ENCODE peak calls at places on chromosomes 4 and X, in eight cellular contexts. F, D, G, P, W, V, Y and R are unnamed samples.

GRCh38 chr4:11813951-11814446 is 385.3 kb upstream of the HS3ST1 start:
- DNase-seq in F (no peak), D (no peak), G (no peak), P (no peak), W (no peak), V (no peak), Y (no peak), R (no peak)

GRCh38 chr4:134465417-134465816 is 263.8 kb upstream of the PABPC4L start:
- DNase-seq in F (no peak), D (no peak), G (no peak), P (no peak), W (no peak), V (no peak), Y (no peak), R (no peak)

GRCh38 chr4:23930750-23931488 is 41.1 kb upstream of the PPARGC1A start:
- DNase-seq in F (no peak), D (peak; percentile 51), G (peak; percentile 32), P (peak; percentile 87), W (no peak), V (no peak), Y (no peak), R (peak; percentile 45)

GRCh38 chr4:3878678-3879077 is 112.5 kb downstream of the ADRA2C start:
- DNase-seq in F (no peak), D (no peak), G (no peak), P (no peak), W (no peak), V (no peak), Y (no peak), R (no peak)

GRCh38 chr4:187608001-187608421 is 387.6 kb upstream of the ZFP42 start:
- DNase-seq in F (no peak), D (no peak), G (peak; percentile 79), P (no peak), W (no peak), V (peak; percentile 93), Y (no peak), R (peak; percentile 71)

GRCh38 chr4:139892973-139893736 is 227.5 kb downstream of the MGST2 start:
- DNase-seq in F (no peak), D (no peak), G (peak; percentile 77), P (no peak), W (no peak), V (no peak), Y (no peak), R (no peak)

GRCh38 chrX:116290359-116290758 is 119.8 kb downstream of the AGTR2 start:
- DNase-seq in F (no peak), D (no peak), G (peak; percentile 3), P (no peak), W (no peak), V (no peak), Y (no peak), R (no peak)

GRCh38 chr4:31917334-31917733 is 1197.2 kb downstream of the PCDH7 start:
- DNase-seq in F (no peak), D (no peak), G (no peak), P (no peak), W (no peak), V (no peak), Y (no peak), R (no peak)

GRCh38 chrX:114611018-114611619 is 27.2 kb downstream of the HTR2C start:
- DNase-seq in F (peak; percentile 27), D (peak; percentile 40), G (peak; percentile 19), P (peak; percentile 3), W (no peak), V (peak; percentile 35), Y (no peak), R (peak; percentile 42)

GRCh38 chr4:7256989-7257810 is 64.9 kb downstream of the SORCS2 start:
- DNase-seq in F (no peak), D (no peak), G (peak; percentile 33), P (peak; percentile 82), W (no peak), V (no peak), Y (no peak), R (peak; percentile 54)

GRCh38 chr4:52957220-52957686 is 95.1 kb downstream of the RASL11B start:
- DNase-seq in F (no peak), D (peak; percentile 11), G (peak; percentile 40), P (peak; percentile 21), W (no peak), V (peak; percentile 58), Y (no peak), R (peak; percentile 23)

GRCh38 chr4:124055896-124056295 is 656.6 kb downstream of the ANKRD50 start:
- DNase-seq in F (no peak), D (no peak), G (peak; percentile 46), P (no peak), W (no peak), V (peak; percentile 31), Y (no peak), R (peak; percentile 60)

GRCh38 chr4:78136109-78137081 is 79.3 kb downstream of the FRAS1 start:
- DNase-seq in F (no peak), D (no peak), G (no peak), P (no peak), W (no peak), V (no peak), Y (no peak), R (no peak)

GRCh38 chr4:40040908-40041307 is 15.7 kb upstream of the N4BP2 start:
- DNase-seq in F (no peak), D (no peak), G (no peak), P (no peak), W (no peak), V (no peak), Y (no peak), R (no peak)

GRCh38 chr4:6773106-6773505 is 9.4 kb upstream of the KIAA0232 start:
- DNase-seq in F (no peak), D (no peak), G (peak; percentile 53), P (no peak), W (no peak), V (peak; percentile 15), Y (no peak), R (peak; percentile 11)

GRCh38 chrX:848366-848765 is 217.8 kb downstream of the SHOX start:
- DNase-seq in F (no peak), D (no peak), G (no peak), P (no peak), W (no peak), V (no peak), Y (no peak), R (no peak)

DNA sequence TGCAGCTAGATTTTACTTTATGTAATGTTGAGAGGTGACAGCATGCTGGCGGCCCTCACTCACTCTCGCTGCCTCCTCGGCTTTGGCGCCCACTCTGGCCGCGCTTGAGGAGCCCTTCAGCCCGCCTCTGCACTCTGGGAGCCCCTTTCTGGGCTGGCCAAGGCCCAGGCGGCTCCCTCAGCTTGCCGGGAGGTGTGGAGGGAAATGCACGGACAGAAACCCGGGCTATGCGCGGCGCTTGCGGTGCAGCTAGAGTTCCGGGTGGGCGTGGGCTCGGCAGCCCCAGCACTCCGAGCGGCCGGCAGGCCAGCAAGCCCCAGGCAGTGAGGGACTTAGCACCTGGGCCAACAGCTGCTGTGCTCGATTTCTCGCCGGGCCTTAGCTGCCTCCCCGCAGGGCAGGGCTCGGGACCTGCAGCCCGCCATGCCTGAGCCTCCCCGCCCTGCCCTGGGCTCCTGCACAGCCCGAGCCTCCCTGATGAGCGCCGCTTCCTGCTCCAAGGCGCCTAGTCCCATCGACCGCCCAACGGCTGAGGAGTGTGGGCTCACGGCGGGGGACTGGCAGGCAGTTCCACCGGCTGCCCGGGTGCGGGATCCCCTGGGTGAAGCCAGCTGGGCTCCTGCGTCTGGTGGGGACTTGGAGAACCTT is 128.7 kb downstream of the GASK1B start:
- DNase-seq in F (no peak), D (no peak), G (no peak), P (no peak), W (no peak), V (no peak), Y (no peak), R (no peak)
- H3K9me3 ChIP-seq in F (no peaks in the 10 kb centered on the region), D (peaks cover under 1% of the 10 kb centered on the region), G (no peaks in the 10 kb centered on the region), P (peaks cover 13% of the 10 kb centered on the region), W (peaks cover 4% of the 10 kb centered on the region), V (no peaks in the 10 kb centered on the region), Y (no peaks in the 10 kb centered on the region), R (no peaks in the 10 kb centered on the region)

GRCh38 chrX:66833426-66833825 is 194.5 kb upstream of the EDA2R start:
- DNase-seq in F (no peak), D (no peak), G (no peak), P (no peak), W (no peak), V (no peak), Y (no peak), R (no peak)
- H3K9me3 ChIP-seq in F (no peaks in the 10 kb centered on the region), D (no peaks in the 10 kb centered on the region), G (no peaks in the 10 kb centered on the region), P (peaks cover 38% of the 10 kb centered on the region), W (no peaks in the 10 kb centered on the region), V (peaks cover 6% of the 10 kb centered on the region), Y (no peaks in the 10 kb centered on the region), R (no peaks in the 10 kb centered on the region)

GRCh38 chr4:166842795-166843261 is 391.5 kb downstream of the SPOCK3 start:
- DNase-seq in F (no peak), D (no peak), G (no peak), P (no peak), W (no peak), V (no peak), Y (no peak), R (no peak)

GRCh38 chr4:166838975-166839614 is 395.2 kb downstream of the SPOCK3 start:
- DNase-seq in F (no peak), D (no peak), G (no peak), P (no peak), W (no peak), V (no peak), Y (no peak), R (no peak)

GRCh38 chr4:166836865-166837264 is 397.4 kb downstream of the SPOCK3 start:
- DNase-seq in F (no peak), D (no peak), G (no peak), P (no peak), W (no peak), V (no peak), Y (no peak), R (no peak)

DNA sequence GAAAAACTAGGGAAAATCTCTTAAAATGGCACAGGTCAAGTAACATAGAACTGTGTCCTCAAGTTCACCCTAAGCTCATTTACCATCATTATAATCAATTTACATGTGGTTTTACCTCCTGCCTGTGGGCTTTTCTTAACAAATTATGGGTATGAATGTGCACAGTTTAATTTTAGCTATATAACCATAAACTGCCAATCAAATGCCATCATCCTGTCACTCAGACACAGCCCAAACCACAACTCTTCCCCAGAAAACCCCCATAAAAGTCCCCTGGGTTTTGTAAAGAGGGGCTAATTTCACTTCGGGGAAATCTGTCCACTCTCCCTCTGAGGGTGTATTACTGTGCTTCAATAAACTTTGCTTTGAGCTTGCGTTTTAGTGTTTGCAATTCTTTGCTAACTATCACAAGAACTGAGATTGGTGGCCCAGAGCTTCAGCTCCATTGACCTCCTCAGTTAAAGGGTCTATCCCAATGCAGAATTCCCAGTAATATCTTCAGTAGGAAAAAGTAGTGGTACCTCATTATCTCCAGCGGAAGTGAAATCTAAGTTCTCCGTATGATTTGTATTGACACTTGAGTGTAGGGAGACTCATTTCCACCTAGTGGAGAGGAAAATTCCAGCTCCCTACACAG is 394.6 kb downstream of the SPOCK3 start:
- DNase-seq in F (no peak), D (no peak), G (no peak), P (no peak), W (no peak), V (no peak), Y (no peak), R (no peak)
- H3K9me3 ChIP-seq in F (no peaks in the 10 kb centered on the region), D (no peaks in the 10 kb centered on the region), G (no peaks in the 10 kb centered on the region), P (peaks cover 55% of the 10 kb centered on the region), W (no peaks in the 10 kb centered on the region), V (peaks cover 11% of the 10 kb centered on the region), Y (no peaks in the 10 kb centered on the region), R (no peaks in the 10 kb centered on the region)

DNA sequence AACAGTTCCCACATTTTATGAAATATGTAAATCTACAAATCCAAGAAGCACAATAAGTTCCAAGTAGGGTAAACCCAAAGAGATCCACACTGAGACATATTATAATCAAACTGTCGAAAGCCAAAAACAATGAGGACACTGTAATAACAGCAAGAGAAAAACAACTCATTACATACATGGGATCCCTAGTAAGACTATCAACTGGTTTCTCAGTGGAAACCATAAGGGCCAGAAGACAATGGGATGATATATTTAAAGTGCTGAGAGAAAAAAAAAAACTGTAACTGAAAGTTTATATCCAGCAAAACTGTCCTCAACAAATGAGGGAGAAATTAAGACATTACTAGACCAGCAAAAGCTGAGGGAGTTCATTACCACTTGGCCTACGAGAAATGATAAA is 34.7 kb downstream of the GLRA2 start:
- DNase-seq in F (no peak), D (no peak), G (no peak), P (no peak), W (no peak), V (no peak), Y (no peak), R (no peak)
- H3K9me3 ChIP-seq in F (no peaks in the 10 kb centered on the region), D (no peaks in the 10 kb centered on the region), G (no peaks in the 10 kb centered on the region), P (peaks cover 32% of the 10 kb centered on the region), W (no peaks in the 10 kb centered on the region), V (no peaks in the 10 kb centered on the region), Y (no peaks in the 10 kb centered on the region), R (no peaks in the 10 kb centered on the region)